ENCODE peak calls at places on chromosomes 5 and 9, in ten cellular contexts. R, Y, J, L, U, Z, M, X, O and P are unnamed samples.
A peak's percentile ranks its signal among the peaks of the same experiment; 100 is the strongest.

GRCh38 chr5:73969195-73970059 is 343.4 kb downstream of the ARHGEF28 start:
- DNase-seq in R (no peak), Y (no peak), J (no peak), L (no peak), U (no peak), Z (no peak), M (no peak), X (no peak), O (no peak), P (no peak)

GRCh38 chr9:33721674-33722358 is 73.5 kb upstream of the PRSS3 start:
- DNase-seq in R (peak; percentile 67), Y (no peak), J (peak; percentile 71), L (peak; percentile 66), U (peak; percentile 95), Z (peak; percentile 80), M (peak; percentile 91), X (peak; percentile 49), O (peak; percentile 94), P (peak; percentile 80)

GRCh38 chr5:133635051-133635450 is 22.7 kb upstream of the FSTL4 start:
- DNase-seq in R (no peak), Y (no peak), J (peak; percentile 70), L (peak; percentile 67), U (no peak), Z (no peak), M (no peak), X (peak; percentile 56), O (no peak), P (no peak)

GRCh38 chr5:179408646-179409045 is 63.4 kb upstream of the ADAMTS2 start:
- DNase-seq in R (no peak), Y (peak; percentile 48), J (no peak), L (no peak), U (peak; percentile 62), Z (no peak), M (no peak), X (no peak), O (no peak), P (no peak)

GRCh38 chr5:10557747-10558295 is 6.0 kb upstream of the ANKRD33B start:
- DNase-seq in R (no peak), Y (peak; percentile 29), J (no peak), L (peak; percentile 81), U (no peak), Z (no peak), M (no peak), X (no peak), O (no peak), P (no peak)

GRCh38 chr5:176420086-176420485 is 3.7 kb upstream of the CLTB start:
- DNase-seq in R (no peak), Y (no peak), J (no peak), L (no peak), U (no peak), Z (no peak), M (no peak), X (no peak), O (no peak), P (no peak)

GRCh38 chr9:9904021-9904420 is 708.8 kb downstream of the PTPRD start:
- DNase-seq in R (no peak), Y (no peak), J (no peak), L (no peak), U (no peak), Z (no peak), M (no peak), X (no peak), O (no peak), P (no peak)

GRCh38 chr5:126054593-126055347 is 368.4 kb upstream of the GRAMD2B start:
- DNase-seq in R (no peak), Y (no peak), J (no peak), L (no peak), U (no peak), Z (no peak), M (no peak), X (no peak), O (no peak), P (no peak)

GRCh38 chr5:71880531-71880930 is 161.5 kb downstream of the CARTPT start:
- DNase-seq in R (no peak), Y (no peak), J (no peak), L (no peak), U (no peak), Z (no peak), M (no peak), X (no peak), O (no peak), P (no peak)

GRCh38 chr5:105101597-105101996 is 1539.0 kb upstream of the NUDT12 start:
- DNase-seq in R (no peak), Y (no peak), J (no peak), L (no peak), U (no peak), Z (peak; percentile 80), M (no peak), X (peak; percentile 14), O (no peak), P (no peak)

GRCh38 chr5:33410221-33410620 is 30.5 kb upstream of the TARS1 start:
- DNase-seq in R (no peak), Y (no peak), J (no peak), L (no peak), U (no peak), Z (no peak), M (no peak), X (no peak), O (no peak), P (no peak)

GRCh38 chr9:84187090-84187489 is 153.5 kb downstream of the SLC28A3 start:
- DNase-seq in R (no peak), Y (no peak), J (peak; percentile 11), L (no peak), U (no peak), Z (no peak), M (no peak), X (no peak), O (no peak), P (no peak)

GRCh38 chr5:143933434-143933833 is 121.5 kb downstream of the HMHB1 start:
- DNase-seq in R (no peak), Y (no peak), J (no peak), L (no peak), U (no peak), Z (no peak), M (no peak), X (no peak), O (no peak), P (no peak)

GRCh38 chr5:112576298-112576925 is 157.3 kb upstream of the EPB41L4A start:
- DNase-seq in R (no peak), Y (no peak), J (no peak), L (no peak), U (no peak), Z (no peak), M (no peak), X (no peak), O (no peak), P (no peak)

DNA sequence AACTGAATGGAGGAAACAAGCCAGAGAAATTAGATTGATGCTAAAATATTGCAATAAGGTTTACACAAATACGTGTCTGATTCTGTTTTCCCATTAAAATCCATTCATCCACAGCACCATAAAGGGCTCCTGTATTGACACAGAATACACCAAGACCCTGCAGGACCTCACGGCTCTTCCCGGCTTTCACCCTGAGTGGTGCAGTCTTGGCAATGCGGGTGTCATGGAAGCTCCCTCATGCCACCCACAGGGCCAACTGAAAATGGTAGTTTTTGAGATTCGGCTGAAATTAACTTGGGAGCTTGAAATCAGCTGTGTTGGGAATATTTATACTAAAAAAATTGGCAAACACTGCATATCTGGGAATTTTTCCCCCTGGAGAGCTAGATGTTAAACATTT is 17.3 kb upstream of the EXOC3 start:
- DNase-seq in R (no peak), Y (peak; percentile 25), J (no peak), L (no peak), U (no peak), Z (peak; percentile 41), M (peak; percentile 22), X (no peak), O (no peak), P (no peak)
- TF ChIP-seq CTCF in R (no peak), Y (peak; percentile 60), J (peak; percentile 23), L (peak; percentile 34), U (no peak), Z (peak; percentile 17), M (no peak), X (peak; percentile 50), O (no peak), P (no peak)

GRCh38 chr5:142145106-142145900 is 36.7 kb downstream of the NDFIP1 start:
- DNase-seq in R (peak; percentile 56), Y (no peak), J (peak; percentile 50), L (peak; percentile 57), U (no peak), Z (peak; percentile 74), M (no peak), X (peak; percentile 74), O (peak; percentile 60), P (no peak)
- TF ChIP-seq CTCF in R (peak; percentile 50), Y (peak; percentile 86), J (peak; percentile 88), L (peak; percentile 72), U (peak; percentile 88), Z (peak; percentile 80), M (peak; percentile 65), X (peak; percentile 87), O (peak; percentile 63), P (peak; percentile 78)

DNA sequence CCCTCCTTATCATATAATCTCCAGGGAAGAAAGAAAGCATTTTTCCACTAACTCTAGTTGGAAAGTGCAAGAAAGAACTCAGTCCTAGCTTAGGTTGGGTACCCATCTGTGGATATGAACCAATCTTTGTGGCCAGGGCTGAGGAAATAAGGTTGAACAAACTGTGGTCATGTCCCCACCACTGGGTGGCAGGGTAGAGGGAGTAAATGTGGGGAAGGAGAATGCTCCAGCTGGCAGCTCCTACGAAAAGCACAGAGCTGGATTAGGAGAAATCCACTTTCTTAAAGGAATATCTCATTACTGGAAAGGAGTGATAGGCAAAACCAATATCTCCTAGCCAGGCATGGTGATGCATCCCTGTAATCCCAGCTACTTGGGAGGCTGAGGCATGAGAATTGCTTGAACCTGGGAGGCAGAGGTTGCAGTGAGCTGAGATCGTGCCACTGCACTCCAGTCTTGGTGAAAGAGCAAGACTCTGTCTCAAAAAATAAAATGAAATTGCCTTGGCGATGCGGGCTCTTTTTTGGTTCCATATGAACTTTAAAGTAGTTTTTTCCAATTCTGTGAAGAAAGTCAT is 175.1 kb downstream of the CCDC192 start:
- DNase-seq in R (no peak), Y (no peak), J (no peak), L (peak; percentile 34), U (no peak), Z (peak; percentile 57), M (no peak), X (peak; percentile 53), O (no peak), P (no peak)
- TF ChIP-seq CTCF in R (no peak), Y (peak; percentile 76), J (peak; percentile 49), L (peak; percentile 62), U (peak; percentile 67), Z (peak; percentile 66), M (peak; percentile 45), X (peak; percentile 80), O (no peak), P (peak; percentile 18)

GRCh38 chr5:12023614-12024241 is 119.5 kb upstream of the CTNND2 start:
- DNase-seq in R (no peak), Y (no peak), J (peak; percentile 38), L (no peak), U (no peak), Z (peak; percentile 29), M (no peak), X (peak; percentile 18), O (no peak), P (no peak)
- TF ChIP-seq CTCF in R (peak; percentile 28), Y (peak; percentile 91), J (peak; percentile 41), L (peak; percentile 54), U (peak; percentile 89), Z (peak; percentile 41), M (peak; percentile 35), X (peak; percentile 46), O (peak; percentile 15), P (peak; percentile 47)

DNA sequence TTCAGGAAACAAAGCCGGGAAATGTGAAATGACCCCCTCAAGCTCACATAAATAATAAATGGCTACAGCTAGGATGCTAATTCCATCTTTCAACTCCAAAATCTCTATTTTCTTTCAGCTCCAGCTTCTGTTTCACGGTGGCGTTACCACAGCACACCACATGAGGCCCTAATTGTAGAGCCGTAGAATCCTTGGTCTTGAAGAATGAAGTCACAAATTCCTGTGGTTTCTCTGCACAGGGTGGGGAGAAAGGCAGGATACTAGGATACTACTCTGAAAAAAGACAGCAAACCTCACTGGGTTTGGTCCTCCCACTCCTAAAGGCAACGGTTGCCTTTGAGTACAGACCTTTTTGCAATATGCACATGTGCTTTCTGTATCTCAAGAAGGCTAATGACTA is 13.9 kb upstream of the RARS1 start:
- DNase-seq in R (no peak), Y (no peak), J (peak; percentile 92), L (no peak), U (no peak), Z (peak; percentile 92), M (no peak), X (peak; percentile 94), O (no peak), P (no peak)
- TF ChIP-seq CTCF in R (no peak), Y (peak; percentile 77), J (peak; percentile 58), L (no peak), U (no peak), Z (peak; percentile 61), M (no peak), X (peak; percentile 68), O (no peak), P (no peak)